ENCODE peak calls at places on chromosomes 6 and 20, in eight cellular contexts. One of them, this sample, is unnamed.

GRCh38 chr20:39116020-39116419 is 153.9 kb downstream of the DHX35 start:
- DNase-seq in nephron progenitor cell: no peak
- DNase-seq in cardiac fibroblast: no peak
- DNase-seq in amygdala: no peak
- DNase-seq in HT1080: no peak
- DNase-seq in activated CD8-positive, alpha-beta memory T cell treated with anti-CD3 and anti-CD28 coated beads for 48 hours: no peak
- DNase-seq in NCI-H446 treated with DMSO at 0.1 percent for 48 hours: no peak
- DNase-seq in OCI-LY7: peak; percentile 6
- DNase-seq in this sample: no peak

GRCh38 chr6:154373971-154374370 is 17.4 kb upstream of the IPCEF1 start:
- DNase-seq in nephron progenitor cell: no peak
- DNase-seq in amygdala: no peak
- DNase-seq in HT1080: no peak
- DNase-seq in OCI-LY7: no peak
- DNase-seq in NCI-H446 treated with DMSO at 0.1 percent for 48 hours: no peak
- DNase-seq in cardiac fibroblast: no peak
- DNase-seq in activated CD8-positive, alpha-beta memory T cell treated with anti-CD3 and anti-CD28 coated beads for 48 hours: no peak
- DNase-seq in this sample: no peak

GRCh38 chr6:164757451-164757850 is 552.0 kb downstream of the C6orf118 start:
- DNase-seq in NCI-H446 treated with DMSO at 0.1 percent for 48 hours: no peak
- DNase-seq in activated CD8-positive, alpha-beta memory T cell treated with anti-CD3 and anti-CD28 coated beads for 48 hours: no peak
- DNase-seq in amygdala: no peak
- DNase-seq in OCI-LY7: no peak
- DNase-seq in nephron progenitor cell: no peak
- DNase-seq in HT1080: no peak
- DNase-seq in cardiac fibroblast: no peak
- DNase-seq in this sample: no peak

GRCh38 chr20:63699466-63700198 is 3.2 kb downstream of the TNFRSF6B start:
- DNase-seq in activated CD8-positive, alpha-beta memory T cell treated with anti-CD3 and anti-CD28 coated beads for 48 hours: no peak
- DNase-seq in nephron progenitor cell: peak; percentile 65
- DNase-seq in NCI-H446 treated with DMSO at 0.1 percent for 48 hours: no peak
- DNase-seq in HT1080: no peak
- DNase-seq in cardiac fibroblast: no peak
- DNase-seq in OCI-LY7: no peak
- DNase-seq in amygdala: no peak
- DNase-seq in this sample: no peak

GRCh38 chr6:158008894-158009891 is 27.5 kb downstream of the SYNJ2 start:
- DNase-seq in HT1080: no peak
- DNase-seq in amygdala: peak; percentile 64
- DNase-seq in nephron progenitor cell: no peak
- DNase-seq in cardiac fibroblast: peak; percentile 93
- DNase-seq in NCI-H446 treated with DMSO at 0.1 percent for 48 hours: peak; percentile 92
- DNase-seq in activated CD8-positive, alpha-beta memory T cell treated with anti-CD3 and anti-CD28 coated beads for 48 hours: no peak
- DNase-seq in OCI-LY7: no peak
- DNase-seq in this sample: no peak

GRCh38 chr20:53852691-53853450 is 217.5 kb downstream of the BCAS1 start:
- DNase-seq in OCI-LY7: no peak
- DNase-seq in cardiac fibroblast: no peak
- DNase-seq in activated CD8-positive, alpha-beta memory T cell treated with anti-CD3 and anti-CD28 coated beads for 48 hours: no peak
- DNase-seq in HT1080: no peak
- DNase-seq in NCI-H446 treated with DMSO at 0.1 percent for 48 hours: no peak
- DNase-seq in amygdala: no peak
- DNase-seq in nephron progenitor cell: no peak
- DNase-seq in this sample: no peak

GRCh38 chr6:132257561-132257960 is 143.7 kb downstream of the MOXD1 start:
- DNase-seq in nephron progenitor cell: no peak
- DNase-seq in OCI-LY7: no peak
- DNase-seq in amygdala: no peak
- DNase-seq in cardiac fibroblast: no peak
- DNase-seq in activated CD8-positive, alpha-beta memory T cell treated with anti-CD3 and anti-CD28 coated beads for 48 hours: no peak
- DNase-seq in NCI-H446 treated with DMSO at 0.1 percent for 48 hours: no peak
- DNase-seq in HT1080: no peak
- DNase-seq in this sample: no peak

GRCh38 chr6:43926644-43927524 is 156.9 kb downstream of the VEGFA start:
- DNase-seq in activated CD8-positive, alpha-beta memory T cell treated with anti-CD3 and anti-CD28 coated beads for 48 hours: no peak
- DNase-seq in HT1080: peak; percentile 89
- DNase-seq in cardiac fibroblast: peak; percentile 95
- DNase-seq in NCI-H446 treated with DMSO at 0.1 percent for 48 hours: no peak
- DNase-seq in OCI-LY7: no peak
- DNase-seq in nephron progenitor cell: no peak
- DNase-seq in amygdala: no peak
- DNase-seq in this sample: peak; percentile 62

GRCh38 chr20:31717478-31717946 is 5.2 kb downstream of the BCL2L1 start:
- DNase-seq in activated CD8-positive, alpha-beta memory T cell treated with anti-CD3 and anti-CD28 coated beads for 48 hours: no peak
- DNase-seq in HT1080: no peak
- DNase-seq in amygdala: no peak
- DNase-seq in NCI-H446 treated with DMSO at 0.1 percent for 48 hours: no peak
- DNase-seq in OCI-LY7: no peak
- DNase-seq in cardiac fibroblast: no peak
- DNase-seq in nephron progenitor cell: no peak
- DNase-seq in this sample: no peak

GRCh38 chr6:145233955-145234354 is 501.4 kb downstream of the EPM2A start:
- DNase-seq in amygdala: no peak
- DNase-seq in nephron progenitor cell: no peak
- DNase-seq in NCI-H446 treated with DMSO at 0.1 percent for 48 hours: no peak
- DNase-seq in HT1080: no peak
- DNase-seq in cardiac fibroblast: no peak
- DNase-seq in OCI-LY7: no peak
- DNase-seq in activated CD8-positive, alpha-beta memory T cell treated with anti-CD3 and anti-CD28 coated beads for 48 hours: no peak
- DNase-seq in this sample: no peak

GRCh38 chr20:10322073-10323012 is 103.7 kb downstream of the SNAP25 start:
- DNase-seq in activated CD8-positive, alpha-beta memory T cell treated with anti-CD3 and anti-CD28 coated beads for 48 hours: no peak
- DNase-seq in HT1080: peak; percentile 30
- DNase-seq in cardiac fibroblast: no peak
- DNase-seq in nephron progenitor cell: no peak
- DNase-seq in NCI-H446 treated with DMSO at 0.1 percent for 48 hours: peak; percentile 55
- DNase-seq in OCI-LY7: no peak
- DNase-seq in amygdala: no peak
- DNase-seq in this sample: no peak

GRCh38 chr6:8499540-8499939 is 64.2 kb upstream of the SLC35B3 start:
- DNase-seq in NCI-H446 treated with DMSO at 0.1 percent for 48 hours: no peak
- DNase-seq in OCI-LY7: peak; percentile 3
- DNase-seq in cardiac fibroblast: peak; percentile 0
- DNase-seq in HT1080: peak; percentile 3
- DNase-seq in amygdala: no peak
- DNase-seq in nephron progenitor cell: peak; percentile 6
- DNase-seq in activated CD8-positive, alpha-beta memory T cell treated with anti-CD3 and anti-CD28 coated beads for 48 hours: no peak
- DNase-seq in this sample: no peak

GRCh38 chr6:90780778-90781177 is 193.9 kb upstream of the MAP3K7 start:
- DNase-seq in cardiac fibroblast: no peak
- DNase-seq in HT1080: no peak
- DNase-seq in activated CD8-positive, alpha-beta memory T cell treated with anti-CD3 and anti-CD28 coated beads for 48 hours: no peak
- DNase-seq in nephron progenitor cell: no peak
- DNase-seq in NCI-H446 treated with DMSO at 0.1 percent for 48 hours: no peak
- DNase-seq in amygdala: no peak
- DNase-seq in OCI-LY7: no peak
- DNase-seq in this sample: no peak

GRCh38 chr6:38588631-38589366 is 50.9 kb downstream of the BTBD9 start:
- DNase-seq in nephron progenitor cell: no peak
- DNase-seq in activated CD8-positive, alpha-beta memory T cell treated with anti-CD3 and anti-CD28 coated beads for 48 hours: no peak
- DNase-seq in HT1080: peak; percentile 44
- DNase-seq in OCI-LY7: no peak
- DNase-seq in NCI-H446 treated with DMSO at 0.1 percent for 48 hours: no peak
- DNase-seq in amygdala: no peak
- DNase-seq in cardiac fibroblast: peak; percentile 13
- DNase-seq in this sample: no peak

GRCh38 chr20:5863040-5863811 is 87.1 kb downstream of the TRMT6 start:
- DNase-seq in amygdala: no peak
- DNase-seq in cardiac fibroblast: peak; percentile 77
- DNase-seq in nephron progenitor cell: no peak
- DNase-seq in activated CD8-positive, alpha-beta memory T cell treated with anti-CD3 and anti-CD28 coated beads for 48 hours: no peak
- DNase-seq in HT1080: peak; percentile 96
- DNase-seq in NCI-H446 treated with DMSO at 0.1 percent for 48 hours: no peak
- DNase-seq in OCI-LY7: no peak
- DNase-seq in this sample: no peak

GRCh38 chr6:131101911-131102680 is 33.2 kb upstream of the AKAP7 start:
- DNase-seq in HT1080: peak; percentile 69
- DNase-seq in OCI-LY7: no peak
- DNase-seq in NCI-H446 treated with DMSO at 0.1 percent for 48 hours: no peak
- DNase-seq in activated CD8-positive, alpha-beta memory T cell treated with anti-CD3 and anti-CD28 coated beads for 48 hours: no peak
- DNase-seq in cardiac fibroblast: no peak
- DNase-seq in amygdala: no peak
- DNase-seq in nephron progenitor cell: no peak
- DNase-seq in this sample: no peak

GRCh38 chr20:53810661-53811355 is 217.2 kb upstream of the ZNF217 start:
- DNase-seq in NCI-H446 treated with DMSO at 0.1 percent for 48 hours: no peak
- DNase-seq in OCI-LY7: no peak
- DNase-seq in HT1080: no peak
- DNase-seq in activated CD8-positive, alpha-beta memory T cell treated with anti-CD3 and anti-CD28 coated beads for 48 hours: no peak
- DNase-seq in amygdala: no peak
- DNase-seq in nephron progenitor cell: no peak
- DNase-seq in cardiac fibroblast: no peak
- DNase-seq in this sample: no peak

GRCh38 chr20:63431944-63432343 is 40.5 kb downstream of the KCNQ2 start:
- DNase-seq in HT1080: no peak
- DNase-seq in nephron progenitor cell: no peak
- DNase-seq in OCI-LY7: no peak
- DNase-seq in amygdala: no peak
- DNase-seq in NCI-H446 treated with DMSO at 0.1 percent for 48 hours: no peak
- DNase-seq in cardiac fibroblast: no peak
- DNase-seq in activated CD8-positive, alpha-beta memory T cell treated with anti-CD3 and anti-CD28 coated beads for 48 hours: no peak
- DNase-seq in this sample: no peak

GRCh38 chr20:49247792-49248191 is 28.6 kb downstream of the DDX27 start:
- DNase-seq in cardiac fibroblast: peak; percentile 16
- DNase-seq in nephron progenitor cell: no peak
- DNase-seq in OCI-LY7: no peak
- DNase-seq in NCI-H446 treated with DMSO at 0.1 percent for 48 hours: no peak
- DNase-seq in amygdala: no peak
- DNase-seq in HT1080: no peak
- DNase-seq in activated CD8-positive, alpha-beta memory T cell treated with anti-CD3 and anti-CD28 coated beads for 48 hours: no peak
- DNase-seq in this sample: no peak

GRCh38 chr6:15948930-15949900 is 179.7 kb upstream of the MYLIP start:
- DNase-seq in OCI-LY7: no peak
- DNase-seq in HT1080: peak; percentile 74
- DNase-seq in nephron progenitor cell: peak; percentile 41
- DNase-seq in cardiac fibroblast: peak; percentile 41
- DNase-seq in amygdala: no peak
- DNase-seq in NCI-H446 treated with DMSO at 0.1 percent for 48 hours: no peak
- DNase-seq in activated CD8-positive, alpha-beta memory T cell treated with anti-CD3 and anti-CD28 coated beads for 48 hours: no peak
- DNase-seq in this sample: no peak

GRCh38 chr6:25027221-25027916 is 91.6 kb upstream of the RIPOR2 start:
- DNase-seq in HT1080: no peak
- DNase-seq in amygdala: no peak
- DNase-seq in OCI-LY7: no peak
- DNase-seq in cardiac fibroblast: no peak
- DNase-seq in nephron progenitor cell: no peak
- DNase-seq in NCI-H446 treated with DMSO at 0.1 percent for 48 hours: no peak
- DNase-seq in activated CD8-positive, alpha-beta memory T cell treated with anti-CD3 and anti-CD28 coated beads for 48 hours: no peak
- DNase-seq in this sample: no peak

GRCh38 chr20:62844182-62844581 is 17.4 kb downstream of the TCFL5 start:
- DNase-seq in cardiac fibroblast: no peak
- DNase-seq in amygdala: no peak
- DNase-seq in OCI-LY7: no peak
- DNase-seq in activated CD8-positive, alpha-beta memory T cell treated with anti-CD3 and anti-CD28 coated beads for 48 hours: no peak
- DNase-seq in nephron progenitor cell: no peak
- DNase-seq in HT1080: no peak
- DNase-seq in NCI-H446 treated with DMSO at 0.1 percent for 48 hours: no peak
- DNase-seq in this sample: no peak

GRCh38 chr6:21665436-21666199 is 72.1 kb downstream of the SOX4 start:
- DNase-seq in nephron progenitor cell: peak; percentile 44
- DNase-seq in amygdala: no peak
- DNase-seq in NCI-H446 treated with DMSO at 0.1 percent for 48 hours: no peak
- DNase-seq in cardiac fibroblast: no peak
- DNase-seq in activated CD8-positive, alpha-beta memory T cell treated with anti-CD3 and anti-CD28 coated beads for 48 hours: no peak
- DNase-seq in OCI-LY7: no peak
- DNase-seq in HT1080: no peak
- DNase-seq in this sample: peak; percentile 87

GRCh38 chr6:115948751-115949150 is 111.9 kb downstream of the FRK start:
- DNase-seq in NCI-H446 treated with DMSO at 0.1 percent for 48 hours: no peak
- DNase-seq in OCI-LY7: no peak
- DNase-seq in cardiac fibroblast: no peak
- DNase-seq in HT1080: no peak
- DNase-seq in nephron progenitor cell: no peak
- DNase-seq in amygdala: no peak
- DNase-seq in activated CD8-positive, alpha-beta memory T cell treated with anti-CD3 and anti-CD28 coated beads for 48 hours: no peak
- DNase-seq in this sample: no peak

GRCh38 chr6:85641916-85642773 is 541 bp downstream of the SYNCRIP start:
- DNase-seq in NCI-H446 treated with DMSO at 0.1 percent for 48 hours: no peak
- DNase-seq in nephron progenitor cell: peak; percentile 61
- DNase-seq in OCI-LY7: peak; percentile 66
- DNase-seq in HT1080: peak; percentile 53
- DNase-seq in cardiac fibroblast: peak; percentile 55
- DNase-seq in amygdala: no peak
- DNase-seq in activated CD8-positive, alpha-beta memory T cell treated with anti-CD3 and anti-CD28 coated beads for 48 hours: peak; percentile 22
- DNase-seq in this sample: no peak

GRCh38 chr20:43925215-43925614 is 10.6 kb downstream of the TOX2 start:
- DNase-seq in NCI-H446 treated with DMSO at 0.1 percent for 48 hours: no peak
- DNase-seq in amygdala: no peak
- DNase-seq in OCI-LY7: no peak
- DNase-seq in activated CD8-positive, alpha-beta memory T cell treated with anti-CD3 and anti-CD28 coated beads for 48 hours: peak; percentile 60
- DNase-seq in nephron progenitor cell: no peak
- DNase-seq in cardiac fibroblast: no peak
- DNase-seq in HT1080: no peak
- DNase-seq in this sample: no peak

This sample was measured in H1.